ENCODE peak calls at places on chromosomes 7 and 10, in six cellular contexts. L is CD4-positive, alpha-beta T cell; G is Caco-2; T is NB4; C is left lung; V is CD14-positive monocyte. I is an unnamed sample.

GRCh38 chr7:148037049-148037448 is 553.5 kb upstream of the C7orf33 start:
- DNase-seq in L (no peak), G (no peak), T (peak), C (no peak), V (no peak), I (no peak)

GRCh38 chr7:17781491-17782215 is 158.6 kb downstream of the SNX13 start:
- DNase-seq in L (no peak), G (no peak), T (no peak), C (no peak), V (no peak), I (no peak)

GRCh38 chr7:53218730-53219504 is 183.5 kb downstream of the POM121L12 start:
- DNase-seq in L (no peak), G (no peak), T (no peak), C (peak), V (no peak), I (no peak)

GRCh38 chr10:14585287-14586193 is 189.2 kb downstream of the FAM107B start:
- DNase-seq in L (no peak), G (no peak), T (no peak), C (no peak), V (no peak), I (no peak)

GRCh38 chr7:121366852-121367431 is 29.2 kb downstream of the FAM3C start:
- DNase-seq in L (no peak), G (no peak), T (peak), C (no peak), V (no peak), I (no peak)

GRCh38 chr7:83824214-83824613 is 175.3 kb upstream of the SEMA3E start:
- DNase-seq in L (no peak), G (no peak), T (no peak), C (no peak), V (no peak), I (no peak)

GRCh38 chr7:122310119-122311021 is 5.8 kb upstream of the FEZF1 start:
- DNase-seq in L (no peak), G (no peak), T (no peak), C (peak), V (no peak), I (peak)

GRCh38 chr10:94630017-94630688 is 53.4 kb upstream of the CYP2C18 start:
- DNase-seq in L (no peak), G (no peak), T (peak), C (no peak), V (no peak), I (no peak)

GRCh38 chr7:104962781-104963180 is 51.2 kb upstream of the KMT2E start:
- DNase-seq in L (no peak), G (no peak), T (no peak), C (no peak), V (no peak), I (no peak)

GRCh38 chr7:3897430-3898385 is 596.7 kb downstream of the SDK1 start:
- DNase-seq in L (peak), G (no peak), T (peak), C (no peak), V (no peak), I (no peak)

GRCh38 chr10:43202224-43202656 is 64.0 kb downstream of the CSGALNACT2 start:
- DNase-seq in L (peak), G (peak), T (peak), C (peak), V (peak), I (peak)

GRCh38 chr10:79273603-79274002 is 73.7 kb upstream of the PPIF start:
- DNase-seq in L (no peak), G (no peak), T (no peak), C (no peak), V (no peak), I (no peak)

GRCh38 chr7:28748934-28749584 is 209.1 kb downstream of the TRIL start:
- DNase-seq in L (no peak), G (no peak), T (peak), C (no peak), V (peak), I (no peak)

GRCh38 chr10:121668336-121669009 is 70.2 kb upstream of the FGFR2 start:
- DNase-seq in L (no peak), G (no peak), T (no peak), C (no peak), V (no peak), I (no peak)

GRCh38 chr7:22579961-22580360 is 80.0 kb upstream of the STEAP1B start:
- DNase-seq in L (no peak), G (no peak), T (no peak), C (no peak), V (no peak), I (no peak)

GRCh38 chr10:80405636-80406035 is 2.7 kb upstream of the PRXL2A start:
- DNase-seq in L (no peak), G (no peak), T (no peak), C (no peak), V (no peak), I (no peak)

GRCh38 chr10:111093741-111094380 is 17.0 kb downstream of the ADRA2A start:
- DNase-seq in L (no peak), G (no peak), T (peak), C (no peak), V (no peak), I (peak)

GRCh38 chr7:98284335-98285036 is 3.0 kb downstream of the BRI3 start:
- DNase-seq in L (no peak), G (no peak), T (no peak), C (peak), V (peak), I (peak)

GRCh38 chr7:87933953-87934698 is at the start of gene ADAM22:
- DNase-seq in L (peak), G (peak), T (peak), C (peak), V (no peak), I (no peak)

GRCh38 chr7:39248693-39249090 is 271.0 kb downstream of the POU6F2 start:
- DNase-seq in L (no peak), G (no peak), T (no peak), C (no peak), V (no peak), I (no peak)

GRCh38 chr7:10998984-10999757 is 25.5 kb downstream of the PHF14 start:
- DNase-seq in L (no peak), G (no peak), T (peak), C (no peak), V (no peak), I (no peak)

GRCh38 chr10:66837990-66838389 is 87.8 kb upstream of the LRRTM3 start:
- DNase-seq in L (no peak), G (no peak), T (no peak), C (no peak), V (no peak), I (no peak)

GRCh38 chr10:103556383-103557007 is 63.0 kb downstream of the NEURL1 start:
- DNase-seq in L (no peak), G (no peak), T (no peak), C (no peak), V (no peak), I (no peak)

GRCh38 chr7:117186218-117186617 is 136.6 kb downstream of the WNT2 start:
- DNase-seq in L (no peak), G (no peak), T (no peak), C (no peak), V (no peak), I (no peak)

GRCh38 chr7:142482899-142483658 is 225.2 kb upstream of the PRSS58 start:
- DNase-seq in L (no peak), G (peak), T (peak), C (peak), V (no peak), I (no peak)

GRCh38 chr7:66505531-66506451 is 122.9 kb upstream of the KCTD7 start:
- DNase-seq in L (no peak), G (peak), T (peak), C (peak), V (no peak), I (peak)

GRCh38 chr7:24388212-24388611 is 104.2 kb downstream of the NPY start:
- DNase-seq in L (no peak), G (no peak), T (no peak), C (no peak), V (no peak), I (no peak)

GRCh38 chr7:1719913-1720312 is 49.8 kb downstream of the ELFN1 start:
- DNase-seq in L (no peak), G (no peak), T (no peak), C (no peak), V (no peak), I (no peak)

GRCh38 chr10:12796431-12797185 is 204.9 kb downstream of the CCDC3 start:
- DNase-seq in L (no peak), G (no peak), T (no peak), C (no peak), V (no peak), I (no peak)

GRCh38 chr10:5343092-5343491 is 21.7 kb upstream of the UCN3 start:
- DNase-seq in L (no peak), G (no peak), T (no peak), C (no peak), V (no peak), I (no peak)

GRCh38 chr7:105707381-105707780 is 126.1 kb upstream of the EFCAB10 start:
- DNase-seq in L (no peak), G (no peak), T (no peak), C (no peak), V (no peak), I (no peak)

GRCh38 chr10:24153016-24153415 is 55.9 kb upstream of the KIAA1217 start:
- DNase-seq in L (no peak), G (no peak), T (no peak), C (no peak), V (no peak), I (no peak)

GRCh38 chr10:93098816-93099215 is 25.1 kb downstream of the CYP26A1 start:
- DNase-seq in L (no peak), G (no peak), T (no peak), C (no peak), V (no peak), I (no peak)

GRCh38 chr10:93097386-93097785 is 23.7 kb downstream of the CYP26A1 start:
- DNase-seq in L (no peak), G (no peak), T (no peak), C (no peak), V (no peak), I (no peak)

GRCh38 chr10:93091960-93092359 is 18.3 kb downstream of the CYP26A1 start:
- DNase-seq in L (no peak), G (no peak), T (no peak), C (no peak), V (no peak), I (no peak)

GRCh38 chr10:93096901-93097300 is 23.2 kb downstream of the CYP26A1 start:
- DNase-seq in L (no peak), G (peak), T (no peak), C (no peak), V (no peak), I (no peak)

DNA sequence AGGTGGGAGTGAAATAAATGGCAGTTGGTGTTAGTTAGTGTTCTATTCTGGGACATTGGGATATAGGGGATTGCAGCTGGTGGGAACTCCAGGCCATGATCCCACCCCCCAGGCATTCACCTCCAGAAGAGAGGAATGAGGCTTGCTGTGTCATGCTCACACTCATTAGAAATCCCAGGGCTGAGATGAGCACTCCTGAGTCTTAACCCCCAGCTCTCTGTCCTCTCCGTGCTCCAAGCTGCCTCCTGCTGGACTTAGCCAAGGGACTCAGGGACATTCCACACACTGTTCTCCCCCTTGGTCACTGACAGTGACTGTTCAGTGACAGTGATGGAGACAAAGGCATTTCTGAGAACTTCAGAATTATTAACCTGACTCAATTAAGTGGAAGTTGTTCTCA is 21.5 kb downstream of the CYP26A1 start:
- DNase-seq in L (no peak), G (no peak), T (no peak), C (no peak), V (no peak), I (no peak)
- TF ChIP-seq CTCF in L (no peak), G (no peak), T (no peak), C (no peak), V (no peak), I (no peak)

GRCh38 chr10:97782455-97783228 is 10.8 kb upstream of the SFRP5 start:
- DNase-seq in L (no peak), G (no peak), T (no peak), C (no peak), V (no peak), I (no peak)
- TF ChIP-seq CTCF in L (no peak), G (no peak), T (no peak), C (no peak), V (no peak), I (no peak)

GRCh38 chr7:130154131-130154500 is 51.1 kb downstream of the TMEM209 start:
- DNase-seq in L (no peak), G (no peak), T (no peak), C (no peak), V (no peak), I (no peak)

GRCh38 chr7:130156140-130156539 is 49.1 kb downstream of the TMEM209 start:
- DNase-seq in L (no peak), G (no peak), T (no peak), C (no peak), V (no peak), I (no peak)

GRCh38 chr7:130152270-130153141 is 52.7 kb downstream of the TMEM209 start:
- DNase-seq in L (no peak), G (no peak), T (peak), C (no peak), V (no peak), I (no peak)

GRCh38 chr7:130153251-130153908 is 51.8 kb downstream of the TMEM209 start:
- DNase-seq in L (no peak), G (no peak), T (no peak), C (no peak), V (no peak), I (no peak)

GRCh38 chr7:130154501-130155317 is 50.5 kb downstream of the TMEM209 start:
- DNase-seq in L (no peak), G (no peak), T (no peak), C (peak), V (no peak), I (no peak)
- TF ChIP-seq CTCF in L (no peak), G (no peak), T (peak), C (no peak), V (no peak), I (peak)

GRCh38 chr10:19815036-19815435 is 1.2 kb upstream of the PLXDC2 start:
- DNase-seq in L (no peak), G (no peak), T (no peak), C (no peak), V (no peak), I (no peak)
- TF ChIP-seq CTCF in L (no peak), G (no peak), T (no peak), C (no peak), V (no peak), I (no peak)

GRCh38 chr10:119026301-119027110 is 3.0 kb upstream of the NANOS1 start:
- DNase-seq in L (no peak), G (no peak), T (no peak), C (no peak), V (no peak), I (no peak)

GRCh38 chr10:119023553-119023868 is 6.0 kb upstream of the NANOS1 start:
- DNase-seq in L (no peak), G (no peak), T (no peak), C (no peak), V (no peak), I (no peak)

GRCh38 chr10:119024882-119025281 is 4.6 kb upstream of the NANOS1 start:
- DNase-seq in L (no peak), G (no peak), T (no peak), C (no peak), V (no peak), I (no peak)

GRCh38 chr10:119025776-119026175 is 3.7 kb upstream of the NANOS1 start:
- DNase-seq in L (no peak), G (no peak), T (no peak), C (no peak), V (no peak), I (no peak)

GRCh38 chr10:119025336-119025735 is 4.2 kb upstream of the NANOS1 start:
- DNase-seq in L (no peak), G (no peak), T (no peak), C (peak), V (no peak), I (no peak)
- TF ChIP-seq CTCF in L (no peak), G (no peak), T (no peak), C (no peak), V (no peak), I (peak)

GRCh38 chr10:132294196-132294520 is 13.6 kb downstream of the STK32C start:
- DNase-seq in L (no peak), G (no peak), T (no peak), C (peak), V (no peak), I (peak)
- TF ChIP-seq CTCF in L (no peak), G (no peak), T (no peak), C (no peak), V (no peak), I (no peak)

DNA sequence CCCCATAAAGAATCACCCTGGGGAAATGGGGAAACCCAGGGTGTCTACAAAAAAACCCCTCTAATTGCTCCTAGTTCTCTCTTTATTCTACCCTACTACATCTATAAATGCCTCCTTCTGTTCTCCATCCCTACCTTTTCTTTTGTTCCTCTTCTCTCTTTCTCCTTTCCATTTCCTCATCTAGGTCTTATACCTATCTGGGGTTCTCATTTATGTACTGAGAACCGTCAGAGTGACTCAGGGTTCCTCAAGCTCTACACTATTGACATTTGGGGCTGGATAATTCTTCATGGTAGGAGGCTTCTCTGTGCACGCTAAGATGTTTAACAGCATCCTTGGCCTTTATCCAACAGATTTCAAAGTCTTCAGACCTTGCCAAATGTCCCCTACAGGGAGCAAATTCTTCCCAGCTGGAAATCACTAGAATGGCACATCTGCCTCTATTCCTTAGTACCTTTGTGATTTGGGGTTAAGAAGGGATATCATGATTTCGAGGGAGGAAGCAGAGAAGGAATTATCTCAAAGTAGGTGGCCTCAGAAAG is 137.4 kb upstream of the PTN start:
- DNase-seq in L (no peak), G (no peak), T (no peak), C (no peak), V (no peak), I (no peak)
- TF ChIP-seq CTCF in L (no peak), G (no peak), T (no peak), C (no peak), V (no peak), I (no peak)

DNA sequence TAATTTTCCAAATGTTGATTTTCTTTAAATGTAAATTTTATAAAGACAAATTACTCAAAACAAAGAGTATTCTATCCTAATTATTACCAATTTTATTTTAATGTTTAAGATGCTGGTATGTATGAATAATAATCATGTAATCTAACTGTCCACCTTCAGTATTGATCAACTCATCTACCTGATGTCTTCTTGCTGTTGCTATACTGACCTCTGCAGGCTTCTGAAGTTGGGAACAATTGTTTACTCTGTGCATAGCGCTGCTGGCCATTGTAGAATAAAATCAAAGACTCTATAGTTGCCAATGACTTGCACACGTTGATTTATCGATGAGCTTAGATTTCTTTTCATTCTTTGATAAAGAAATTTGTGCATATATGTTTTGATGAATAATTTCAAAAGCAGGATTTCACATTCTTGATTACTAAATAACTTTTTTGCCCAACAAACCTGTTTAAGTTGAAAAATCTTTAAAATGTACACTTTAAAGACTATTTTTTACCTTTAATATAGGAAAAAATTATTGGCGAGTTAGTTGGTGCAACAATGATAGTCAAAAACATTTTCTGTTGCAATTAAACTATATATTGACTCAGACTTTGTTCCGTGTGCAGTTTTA is 282.3 kb downstream of the TFEC start:
- DNase-seq in L (no peak), G (no peak), T (peak), C (no peak), V (no peak), I (no peak)
- TF ChIP-seq CTCF in L (no peak), G (peak), T (peak), C (no peak), V (no peak), I (peak)

GRCh38 chr7:99314504-99314903 is 11.2 kb upstream of the ARPC1A start:
- DNase-seq in L (no peak), G (no peak), T (no peak), C (no peak), V (no peak), I (no peak)
- TF ChIP-seq CTCF in L (no peak), G (no peak), T (no peak), C (no peak), V (no peak), I (no peak)